ENCODE peak calls at places on chromosomes 7 and 10, in four cellular contexts. K is HuH-7, T is ELR, O is DMS79. S is an unnamed sample.
A peak's percentile ranks its signal among the peaks of the same experiment; 100 is the strongest.

GRCh38 chr7:35551682-35552081 is 143.3 kb downstream of the HERPUD2 start:
- DNase-seq in K (no peak), T (no peak), O (no peak), S (no peak)

GRCh38 chr10:124301736-124302135 is 117.0 kb downstream of the OAT start:
- DNase-seq in K (no peak), T (peak; percentile 15), O (no peak), S (no peak)

GRCh38 chr7:734214-734613 is 7.1 kb upstream of the PRKAR1B start:
- DNase-seq in K (no peak), T (no peak), O (no peak), S (no peak)

GRCh38 chr7:139915864-139916716 is 87.0 kb downstream of the TBXAS1 start:
- DNase-seq in K (no peak), T (peak; percentile 97), O (no peak), S (peak; percentile 99)

GRCh38 chr7:137480401-137480800 is 136.9 kb upstream of the PTN start:
- DNase-seq in K (no peak), T (no peak), O (no peak), S (no peak)

GRCh38 chr10:51765284-51765971 is 66.0 kb upstream of the CSTF2T start:
- DNase-seq in K (no peak), T (no peak), O (no peak), S (no peak)

GRCh38 chr7:96236198-96237039 is 85.5 kb downstream of the SLC25A13 start:
- DNase-seq in K (no peak), T (peak; percentile 78), O (no peak), S (peak; percentile 93)

GRCh38 chr10:37269554-37270256 is 144.3 kb downstream of the ANKRD30A start:
- DNase-seq in K (no peak), T (no peak), O (no peak), S (no peak)

GRCh38 chr10:74113546-74113945 is 37.1 kb downstream of the AP3M1 start:
- DNase-seq in K (no peak), T (peak; percentile 42), O (peak; percentile 50), S (peak; percentile 25)

GRCh38 chr10:123331438-123331837 is 177.2 kb downstream of the BUB3 start:
- DNase-seq in K (no peak), T (no peak), O (no peak), S (peak; percentile 27)

GRCh38 chr10:32893431-32893830 is 64.6 kb downstream of the ITGB1 start:
- DNase-seq in K (no peak), T (peak; percentile 48), O (no peak), S (peak; percentile 17)

GRCh38 chr7:155277385-155277994 is 20.2 kb upstream of the INSIG1 start:
- DNase-seq in K (no peak), T (peak; percentile 64), O (no peak), S (peak; percentile 56)

GRCh38 chr7:74684473-74684872 is 27.0 kb downstream of the GTF2I start:
- DNase-seq in K (no peak), T (no peak), O (no peak), S (no peak)

GRCh38 chr7:151007469-151007898 is 16.7 kb downstream of the NOS3 start:
- DNase-seq in K (no peak), T (peak; percentile 34), O (no peak), S (peak; percentile 74)

GRCh38 chr7:23700058-23700457 is 10.0 kb upstream of the STK31 start:
- DNase-seq in K (no peak), T (no peak), O (no peak), S (no peak)

GRCh38 chr10:47303866-47304265 is 3.9 kb downstream of the GDF10 start:
- DNase-seq in K (no peak), T (no peak), O (no peak), S (no peak)

GRCh38 chr10:86252573-86252972 is 114.0 kb downstream of the GRID1 start:
- DNase-seq in K (no peak), T (no peak), O (no peak), S (no peak)

GRCh38 chr7:37930226-37930948 is 9.9 kb downstream of the EPDR1 start:
- DNase-seq in K (no peak), T (no peak), O (no peak), S (peak; percentile 83)

GRCh38 chr10:80292607-80293239 is 3.3 kb upstream of the MAT1A start:
- DNase-seq in K (no peak), T (no peak), O (no peak), S (no peak)

GRCh38 chr10:131431541-131431940 is 120.0 kb upstream of the TCERG1L start:
- DNase-seq in K (no peak), T (no peak), O (peak; percentile 71), S (no peak)

GRCh38 chr7:134741901-134742635 is 37.4 kb upstream of the CALD1 start:
- DNase-seq in K (no peak), T (peak; percentile 37), O (no peak), S (peak; percentile 94)